ENCODE peak calls at places on chromosomes 7 and 10, in ten cellular contexts. H is A549; L is RWPE1; E is left cardiac atrium; J is stimulated activated CD4-positive, alpha-beta T cell treated with anti-CD3 and anti-CD28 coated beads, Interleukin-2, amount 100 ng/mL, for 24 hours; W is NCI-H446 treated with DMSO at 0.1 percent for 48 hours; Q is astrocyte; B is EL; R is stimulated activated CD8-positive, alpha-beta memory T cell treated with anti-CD3 and anti-CD28 coated beads, Interleukin-4, amount 100 ng/mL, for 1 hour; V is T-helper 1 cell. N is an unnamed sample.
A peak's percentile ranks its signal among the peaks of the same experiment; 100 is the strongest.

GRCh38 chr10:79982861-79983260 is 34.0 kb upstream of the SFTPD start:
- DNase-seq in E (peak; percentile 20), B (no peak), R (no peak), Q (no peak), W (no peak), L (no peak), H (no peak), V (no peak), J (no peak), N (no peak)

GRCh38 chr10:109988231-109988630 is 19.6 kb upstream of the ADD3 start:
- DNase-seq in B (no peak), Q (no peak), E (no peak), R (no peak), J (no peak), L (no peak), V (no peak), H (no peak), W (no peak), N (no peak)

GRCh38 chr7:13628231-13629001 is 361.1 kb downstream of the ETV1 start:
- DNase-seq in R (no peak), J (no peak), V (no peak), B (peak; percentile 19), L (no peak), W (no peak), Q (peak; percentile 59), E (no peak), H (no peak), N (peak; percentile 20)

GRCh38 chr10:78599122-78599853 is 469.5 kb upstream of the ZMIZ1 start:
- DNase-seq in E (no peak), R (no peak), Q (no peak), B (no peak), W (no peak), H (no peak), V (no peak), L (no peak), J (no peak), N (no peak)

GRCh38 chr10:60735244-60735643 is 43.0 kb upstream of the CDK1 start:
- DNase-seq in L (no peak), B (no peak), H (no peak), E (no peak), R (no peak), W (no peak), Q (no peak), J (no peak), V (no peak), N (no peak)

GRCh38 chr10:29482591-29483421 is 152.0 kb downstream of the SVIL start:
- DNase-seq in V (no peak), R (no peak), E (no peak), B (peak; percentile 73), Q (peak; percentile 73), J (no peak), L (no peak), H (no peak), W (no peak), N (no peak)

GRCh38 chr10:60266513-60266912 is 123.2 kb downstream of the ANK3 start:
- DNase-seq in H (no peak), J (no peak), R (no peak), L (no peak), V (no peak), E (no peak), Q (no peak), B (no peak), W (no peak), N (no peak)

GRCh38 chr7:15130666-15131541 is 228.4 kb upstream of the DGKB start:
- DNase-seq in H (peak; percentile 5), V (no peak), Q (peak; percentile 75), J (no peak), L (peak; percentile 31), R (no peak), W (peak; percentile 10), B (peak; percentile 71), E (no peak), N (no peak)

GRCh38 chr7:74284781-74285259 is 4.4 kb upstream of the CLIP2 start:
- DNase-seq in H (peak; percentile 79), E (no peak), Q (no peak), L (no peak), V (no peak), J (no peak), B (no peak), R (no peak), W (no peak), N (no peak)

GRCh38 chr10:11160982-11161554 is 143.4 kb downstream of the CELF2 start:
- DNase-seq in L (no peak), Q (no peak), R (no peak), E (peak; percentile 52), W (peak; percentile 91), H (no peak), J (no peak), V (no peak), B (no peak), N (no peak)

GRCh38 chr10:35641430-35642015 is 573 bp downstream of the FZD8 start:
- DNase-seq in Q (peak; percentile 29), V (no peak), R (no peak), E (no peak), W (no peak), J (no peak), H (peak; percentile 27), B (peak; percentile 44), L (peak; percentile 23), N (no peak)

GRCh38 chr10:112755446-112756117 is 194.5 kb upstream of the TCF7L2 start:
- DNase-seq in W (no peak), Q (no peak), V (no peak), J (no peak), B (no peak), E (no peak), L (no peak), H (no peak), R (no peak), N (no peak)

N was measured in epithelial cell of proximal tubule.